ENCODE peak calls at places on chromosomes 4 and X, in six cellular contexts. T is CD4-positive, alpha-beta memory T cell; A is Caco-2; N is SJSA1; K is cardiac muscle cell; M is right atrium auricular region. I is an unnamed sample.

GRCh38 chrX:80022363-80023031 is 7.9 kb downstream of the TBX22 start:
- DNase-seq in T (no peak), A (no peak), N (no peak), K (no peak), M (no peak), I (no peak)

GRCh38 chr4:120691106-120691505 is 231.4 kb downstream of the PRDM5 start:
- DNase-seq in T (no peak), A (no peak), N (no peak), K (no peak), M (no peak), I (no peak)

GRCh38 chrX:41010188-41010846 is 74.9 kb upstream of the USP9X start:
- DNase-seq in T (peak; percentile 73), A (no peak), N (peak; percentile 31), K (peak; percentile 98), M (peak; percentile 85), I (no peak)

GRCh38 chrX:74450803-74451449 is 29.6 kb downstream of the SLC16A2 start:
- DNase-seq in T (no peak), A (no peak), N (peak; percentile 44), K (peak; percentile 91), M (no peak), I (peak; percentile 24)

GRCh38 chrX:2383735-2384134 is 117.0 kb downstream of the DHRSX start:
- DNase-seq in T (no peak), A (no peak), N (no peak), K (no peak), M (no peak), I (no peak)

GRCh38 chr4:124970011-124970410 is 257.5 kb upstream of the ANKRD50 start:
- DNase-seq in T (no peak), A (no peak), N (no peak), K (peak; percentile 27), M (no peak), I (no peak)

GRCh38 chr4:86497131-86497530 is 97.0 kb upstream of the PTPN13 start:
- DNase-seq in T (no peak), A (no peak), N (no peak), K (peak; percentile 38), M (no peak), I (no peak)

GRCh38 chr4:105283501-105283900 is 136.8 kb downstream of the TET2 start:
- DNase-seq in T (no peak), A (no peak), N (no peak), K (peak; percentile 9), M (no peak), I (no peak)

GRCh38 chrX:22800360-22800759 is 199.4 kb upstream of the DDX53 start:
- DNase-seq in T (no peak), A (no peak), N (peak; percentile 65), K (peak; percentile 92), M (peak; percentile 60), I (no peak)

GRCh38 chr4:186651624-186652023 is 72.0 kb downstream of the FAT1 start:
- DNase-seq in T (no peak), A (no peak), N (peak; percentile 87), K (peak; percentile 29), M (peak; percentile 77), I (no peak)

GRCh38 chrX:11125079-11125478 is 13.9 kb downstream of the HCCS start:
- DNase-seq in T (no peak), A (no peak), N (no peak), K (no peak), M (no peak), I (no peak)

GRCh38 chr4:40209401-40209800 is 12.6 kb downstream of the RHOH start:
- DNase-seq in T (peak; percentile 50), A (no peak), N (no peak), K (no peak), M (no peak), I (no peak)

GRCh38 chr4:88599298-88599697 is 7.0 kb downstream of the HERC3 start:
- DNase-seq in T (no peak), A (no peak), N (peak; percentile 51), K (peak; percentile 41), M (no peak), I (no peak)

GRCh38 chr4:44927361-44928061 is 201.2 kb upstream of the GNPDA2 start:
- DNase-seq in T (no peak), A (peak; percentile 21), N (no peak), K (peak; percentile 60), M (no peak), I (peak; percentile 21)

GRCh38 chrX:23845316-23845932 is 62.3 kb downstream of the APOO start:
- DNase-seq in T (no peak), A (peak; percentile 27), N (no peak), K (peak; percentile 64), M (no peak), I (no peak)

GRCh38 chr4:89119166-89119565 is 7.8 kb downstream of the TIGD2 start:
- DNase-seq in T (no peak), A (no peak), N (no peak), K (peak; percentile 38), M (no peak), I (no peak)

GRCh38 chr4:112381996-112382692 is 85.0 kb downstream of the ALPK1 start:
- DNase-seq in T (no peak), A (no peak), N (no peak), K (no peak), M (no peak), I (no peak)

GRCh38 chr4:106978046-106978774 is 57.9 kb downstream of the DKK2 start:
- DNase-seq in T (no peak), A (no peak), N (no peak), K (no peak), M (no peak), I (peak; percentile 69)
- H3K4me3 ChIP-seq in T (no peak overlapping the region), A (no peak overlapping the region), N (no peak overlapping the region), K (no peak overlapping the region), M (no peak overlapping the region), I (peak overlapping the region; percentile 36)

DNA sequence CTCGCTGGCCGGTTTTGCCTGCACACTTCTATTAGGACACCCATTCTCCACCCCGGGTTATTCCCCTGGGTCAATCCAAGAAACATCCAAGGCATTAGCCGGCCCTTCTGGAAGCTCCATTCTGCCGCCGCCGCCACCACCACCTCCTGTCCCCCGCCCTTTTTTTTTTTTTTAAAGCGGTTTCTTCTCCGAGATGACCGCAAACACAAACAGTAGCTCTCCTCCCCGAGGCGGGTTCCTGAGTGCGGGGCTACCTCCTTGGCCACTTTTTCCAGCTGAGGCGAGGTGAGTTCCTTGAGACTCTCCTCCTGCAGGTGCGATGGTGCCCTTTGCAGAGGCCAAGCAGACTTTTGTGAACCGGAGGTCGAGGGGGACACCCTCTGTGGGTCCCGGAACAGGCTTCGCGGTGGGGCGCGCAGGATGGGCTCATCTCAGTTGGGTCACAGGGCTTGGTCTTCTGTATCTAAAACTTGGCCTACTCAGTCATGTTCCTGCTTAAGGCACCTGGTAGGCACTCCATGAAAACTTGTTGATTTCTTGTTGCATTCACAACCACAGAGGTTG is 930 bp downstream of the NWD2 start:
- DNase-seq in T (no peak), A (no peak), N (no peak), K (no peak), M (no peak), I (no peak)
- H3K4me3 ChIP-seq in T (no peak overlapping the region), A (no peak overlapping the region), N (no peak overlapping the region), K (peak overlapping the region; percentile 31), M (no peak overlapping the region), I (no peak overlapping the region)

GRCh38 chr4:168478868-168479267 is 1.4 kb downstream of the DDX60L start:
- DNase-seq in T (no peak), A (no peak), N (no peak), K (no peak), M (no peak), I (no peak)
- H3K4me3 ChIP-seq in T (no peak overlapping the region), A (no peak overlapping the region), N (no peak overlapping the region), K (no peak overlapping the region), M (no peak overlapping the region), I (no peak overlapping the region)

GRCh38 chrX:149865390-149865789 is 15.6 kb upstream of the MAGEA8 start:
- DNase-seq in T (no peak), A (no peak), N (no peak), K (no peak), M (no peak), I (no peak)

GRCh38 chrX:149871433-149871832 is 9.6 kb upstream of the MAGEA8 start:
- DNase-seq in T (no peak), A (no peak), N (no peak), K (no peak), M (no peak), I (no peak)

GRCh38 chrX:149870840-149871239 is 10.1 kb upstream of the MAGEA8 start:
- DNase-seq in T (no peak), A (no peak), N (no peak), K (no peak), M (no peak), I (no peak)

GRCh38 chrX:149871940-149872339 is 9.0 kb upstream of the MAGEA8 start:
- DNase-seq in T (peak; percentile 58), A (peak; percentile 72), N (no peak), K (peak; percentile 10), M (no peak), I (peak; percentile 45)

DNA sequence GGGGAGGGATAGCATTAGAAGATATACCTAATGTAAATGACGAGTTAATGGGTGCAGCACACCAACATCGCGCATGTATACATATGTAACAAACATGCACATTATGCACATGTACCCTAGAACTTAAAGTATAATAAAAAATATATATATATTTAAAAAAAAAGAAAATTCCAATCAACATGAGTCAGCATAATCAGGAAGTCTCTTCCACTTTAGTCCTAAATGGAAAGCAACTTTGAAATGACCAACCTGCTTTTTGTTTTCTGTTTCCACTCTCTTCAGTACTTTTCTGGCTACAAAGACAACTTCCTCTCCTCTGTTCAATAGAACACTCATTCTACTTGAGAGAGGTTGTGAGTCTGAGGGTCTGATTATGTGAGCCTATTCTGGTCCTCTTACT is 13.5 kb upstream of the MAGEA8 start:
- DNase-seq in T (no peak), A (no peak), N (no peak), K (no peak), M (no peak), I (no peak)
- H3K4me3 ChIP-seq in T (no peak overlapping the region), A (no peak overlapping the region), N (no peak overlapping the region), K (no peak overlapping the region), M (no peak overlapping the region), I (no peak overlapping the region)

GRCh38 chrX:111270339-111270738 is at the start of gene CAPN6:
- DNase-seq in T (no peak), A (peak; percentile 16), N (no peak), K (peak; percentile 2), M (no peak), I (no peak)
- H3K4me3 ChIP-seq in T (no peak within 1 kb of the TSS), A (no peak within 1 kb of the TSS), N (no peak within 1 kb of the TSS), K (no peak within 1 kb of the TSS), M (no peak within 1 kb of the TSS), I (no peak within 1 kb of the TSS)

DNA sequence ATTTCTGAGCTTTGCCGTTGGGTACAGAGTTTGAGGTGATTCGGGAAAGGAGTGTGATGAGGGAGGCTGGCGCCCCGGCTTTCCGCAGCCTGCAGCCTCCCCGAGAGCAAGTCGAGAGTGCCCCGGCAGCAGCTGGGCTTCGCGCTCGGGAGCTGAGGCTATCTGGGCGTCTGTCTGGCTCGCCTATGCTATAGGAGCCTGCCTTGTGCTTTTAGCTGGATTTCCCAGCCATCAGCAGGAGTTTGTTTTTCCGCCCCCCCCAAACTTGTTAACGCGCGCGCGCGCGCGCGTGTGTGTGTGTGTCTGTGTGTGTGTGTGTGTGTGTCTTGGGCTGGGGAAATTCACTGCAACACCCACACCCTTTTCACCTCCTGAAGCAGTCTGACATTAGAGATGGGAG is 765 bp upstream of the DGKK start:
- DNase-seq in T (no peak), A (peak; percentile 9), N (no peak), K (no peak), M (no peak), I (no peak)
- H3K4me3 ChIP-seq in T (no peak overlapping the region), A (peak overlapping the region; percentile 33), N (no peak overlapping the region), K (peak overlapping the region; percentile 25), M (no peak overlapping the region), I (no peak overlapping the region)